ENCODE peak calls at places on chromosomes 11 and 22, in seven cellular contexts. One of them, this sample, is unnamed.
A peak's percentile ranks its signal among the peaks of the same experiment; 100 is the strongest.

GRCh38 chr11:26929806-26930517 is 64.0 kb upstream of the FIBIN start:
- DNase-seq in Peyer's patch: no peak
- DNase-seq in stimulated activated effector memory CD8-positive, alpha-beta T cell treated with anti-CD3 and anti-CD28 coated beads, Interleukin-12 subunit alpha, Interleukin-12 subunit beta, amount 100 ng/mL, for 72 hours: no peak
- DNase-seq in GM04504: no peak
- DNase-seq in M059J: no peak
- DNase-seq in NCI-H510A treated with DMSO at 0.1 percent for 48 hours: no peak
- DNase-seq in transverse colon: no peak
- DNase-seq in this sample: no peak

GRCh38 chr22:22556578-22556977 is 2.5 kb downstream of the PRAME start:
- DNase-seq in Peyer's patch: no peak
- DNase-seq in stimulated activated effector memory CD8-positive, alpha-beta T cell treated with anti-CD3 and anti-CD28 coated beads, Interleukin-12 subunit alpha, Interleukin-12 subunit beta, amount 100 ng/mL, for 72 hours: no peak
- DNase-seq in GM04504: no peak
- DNase-seq in NCI-H510A treated with DMSO at 0.1 percent for 48 hours: no peak
- DNase-seq in M059J: no peak
- DNase-seq in transverse colon: no peak
- DNase-seq in this sample: no peak

GRCh38 chr11:40683010-40683409 is 776.4 kb downstream of the LRRC4C start:
- DNase-seq in M059J: peak; percentile 0
- DNase-seq in stimulated activated effector memory CD8-positive, alpha-beta T cell treated with anti-CD3 and anti-CD28 coated beads, Interleukin-12 subunit alpha, Interleukin-12 subunit beta, amount 100 ng/mL, for 72 hours: no peak
- DNase-seq in GM04504: no peak
- DNase-seq in Peyer's patch: no peak
- DNase-seq in NCI-H510A treated with DMSO at 0.1 percent for 48 hours: no peak
- DNase-seq in transverse colon: no peak
- DNase-seq in this sample: no peak

GRCh38 chr22:20174785-20175596 is 24.1 kb upstream of the CCDC188 start:
- DNase-seq in Peyer's patch: no peak
- DNase-seq in GM04504: no peak
- DNase-seq in M059J: peak; percentile 18
- DNase-seq in stimulated activated effector memory CD8-positive, alpha-beta T cell treated with anti-CD3 and anti-CD28 coated beads, Interleukin-12 subunit alpha, Interleukin-12 subunit beta, amount 100 ng/mL, for 72 hours: no peak
- DNase-seq in transverse colon: no peak
- DNase-seq in NCI-H510A treated with DMSO at 0.1 percent for 48 hours: no peak
- DNase-seq in this sample: no peak

GRCh38 chr11:126147268-126148111 is 64.0 kb downstream of the RPUSD4 start:
- DNase-seq in GM04504: no peak
- DNase-seq in transverse colon: no peak
- DNase-seq in NCI-H510A treated with DMSO at 0.1 percent for 48 hours: no peak
- DNase-seq in M059J: no peak
- DNase-seq in Peyer's patch: peak; percentile 66
- DNase-seq in stimulated activated effector memory CD8-positive, alpha-beta T cell treated with anti-CD3 and anti-CD28 coated beads, Interleukin-12 subunit alpha, Interleukin-12 subunit beta, amount 100 ng/mL, for 72 hours: no peak
- DNase-seq in this sample: no peak

GRCh38 chr11:76524919-76525318 is 80.1 kb downstream of the EMSY start:
- DNase-seq in M059J: peak; percentile 82
- DNase-seq in Peyer's patch: no peak
- DNase-seq in GM04504: peak; percentile 73
- DNase-seq in stimulated activated effector memory CD8-positive, alpha-beta T cell treated with anti-CD3 and anti-CD28 coated beads, Interleukin-12 subunit alpha, Interleukin-12 subunit beta, amount 100 ng/mL, for 72 hours: no peak
- DNase-seq in NCI-H510A treated with DMSO at 0.1 percent for 48 hours: no peak
- DNase-seq in transverse colon: no peak
- DNase-seq in this sample: peak; percentile 3

GRCh38 chr11:123576501-123576900 is 77.9 kb downstream of the SCN3B start:
- DNase-seq in stimulated activated effector memory CD8-positive, alpha-beta T cell treated with anti-CD3 and anti-CD28 coated beads, Interleukin-12 subunit alpha, Interleukin-12 subunit beta, amount 100 ng/mL, for 72 hours: no peak
- DNase-seq in NCI-H510A treated with DMSO at 0.1 percent for 48 hours: no peak
- DNase-seq in GM04504: no peak
- DNase-seq in Peyer's patch: no peak
- DNase-seq in M059J: no peak
- DNase-seq in transverse colon: no peak
- DNase-seq in this sample: no peak

GRCh38 chr22:31269892-31270574 is 22.3 kb downstream of the PIK3IP1 start:
- DNase-seq in stimulated activated effector memory CD8-positive, alpha-beta T cell treated with anti-CD3 and anti-CD28 coated beads, Interleukin-12 subunit alpha, Interleukin-12 subunit beta, amount 100 ng/mL, for 72 hours: no peak
- DNase-seq in Peyer's patch: no peak
- DNase-seq in M059J: no peak
- DNase-seq in GM04504: no peak
- DNase-seq in NCI-H510A treated with DMSO at 0.1 percent for 48 hours: no peak
- DNase-seq in transverse colon: no peak
- DNase-seq in this sample: no peak